ENCODE peak calls at places on chromosome 9, in nine cellular contexts. One of them, this sample, is unnamed.

GRCh38 chr9:12232836-12233235 is 460.3 kb upstream of the TYRP1 start:
- DNase-seq in left ventricle myocardium inferior: no peak
- DNase-seq in aorta: no peak
- DNase-seq in adrenal gland: no peak
- DNase-seq in PC-9: no peak
- DNase-seq in PC-3: no peak
- DNase-seq in psoas muscle: no peak
- DNase-seq in lower lobe of right lung: no peak
- DNase-seq in mesendoderm: no peak
- DNase-seq in this sample: no peak

GRCh38 chr9:131809941-131810344 is 70.1 kb upstream of the RAPGEF1 start:
- DNase-seq in lower lobe of right lung: no peak
- DNase-seq in PC-9: no peak
- DNase-seq in PC-3: peak; percentile 80
- DNase-seq in left ventricle myocardium inferior: no peak
- DNase-seq in aorta: no peak
- DNase-seq in adrenal gland: no peak
- DNase-seq in mesendoderm: no peak
- DNase-seq in psoas muscle: no peak
- DNase-seq in this sample: no peak

GRCh38 chr9:79637180-79637925 is 65.6 kb downstream of the TLE4 start:
- DNase-seq in left ventricle myocardium inferior: no peak
- DNase-seq in mesendoderm: no peak
- DNase-seq in aorta: no peak
- DNase-seq in PC-3: no peak
- DNase-seq in PC-9: no peak
- DNase-seq in adrenal gland: no peak
- DNase-seq in psoas muscle: no peak
- DNase-seq in lower lobe of right lung: no peak
- DNase-seq in this sample: peak; percentile 53

GRCh38 chr9:89686134-89686533 is 81.3 kb downstream of the GADD45G start:
- DNase-seq in left ventricle myocardium inferior: no peak
- DNase-seq in adrenal gland: peak; percentile 65
- DNase-seq in PC-9: peak; percentile 16
- DNase-seq in lower lobe of right lung: no peak
- DNase-seq in aorta: peak; percentile 38
- DNase-seq in mesendoderm: no peak
- DNase-seq in PC-3: no peak
- DNase-seq in psoas muscle: no peak
- DNase-seq in this sample: no peak

GRCh38 chr9:113511047-113511521 is 47.6 kb downstream of the RGS3 start:
- DNase-seq in adrenal gland: peak; percentile 64
- DNase-seq in lower lobe of right lung: no peak
- DNase-seq in PC-9: no peak
- DNase-seq in aorta: no peak
- DNase-seq in mesendoderm: no peak
- DNase-seq in psoas muscle: no peak
- DNase-seq in left ventricle myocardium inferior: peak; percentile 73
- DNase-seq in PC-3: no peak
- DNase-seq in this sample: no peak

GRCh38 chr9:125233678-125234077 is 7.5 kb downstream of the HSPA5 start:
- DNase-seq in mesendoderm: no peak
- DNase-seq in PC-3: peak; percentile 87
- DNase-seq in lower lobe of right lung: no peak
- DNase-seq in PC-9: no peak
- DNase-seq in aorta: no peak
- DNase-seq in left ventricle myocardium inferior: no peak
- DNase-seq in psoas muscle: no peak
- DNase-seq in adrenal gland: peak; percentile 41
- DNase-seq in this sample: no peak

GRCh38 chr9:136740971-136741884 is 1.5 kb downstream of the LCN10 start:
- DNase-seq in mesendoderm: no peak
- DNase-seq in adrenal gland: peak; percentile 53
- DNase-seq in left ventricle myocardium inferior: peak; percentile 61
- DNase-seq in PC-9: no peak
- DNase-seq in aorta: no peak
- DNase-seq in PC-3: no peak
- DNase-seq in psoas muscle: no peak
- DNase-seq in lower lobe of right lung: no peak
- DNase-seq in this sample: no peak

GRCh38 chr9:96100385-96100978 is 201.5 kb downstream of the HSD17B3 start:
- DNase-seq in PC-3: peak; percentile 3
- DNase-seq in PC-9: no peak
- DNase-seq in psoas muscle: no peak
- DNase-seq in mesendoderm: peak; percentile 47
- DNase-seq in aorta: no peak
- DNase-seq in adrenal gland: no peak
- DNase-seq in left ventricle myocardium inferior: no peak
- DNase-seq in lower lobe of right lung: no peak
- DNase-seq in this sample: no peak

GRCh38 chr9:109705515-109705914 is 74.5 kb upstream of the PALM2AKAP2 start:
- DNase-seq in PC-9: no peak
- DNase-seq in psoas muscle: no peak
- DNase-seq in mesendoderm: peak; percentile 69
- DNase-seq in PC-3: peak; percentile 66
- DNase-seq in adrenal gland: no peak
- DNase-seq in lower lobe of right lung: no peak
- DNase-seq in left ventricle myocardium inferior: no peak
- DNase-seq in aorta: no peak
- DNase-seq in this sample: peak; percentile 33

GRCh38 chr9:137294684-137295312 is 7.3 kb downstream of the NRARP start:
- DNase-seq in PC-9: no peak
- DNase-seq in PC-3: peak; percentile 8
- DNase-seq in mesendoderm: no peak
- DNase-seq in adrenal gland: no peak
- DNase-seq in lower lobe of right lung: no peak
- DNase-seq in psoas muscle: no peak
- DNase-seq in left ventricle myocardium inferior: no peak
- DNase-seq in aorta: no peak
- DNase-seq in this sample: no peak

GRCh38 chr9:26426732-26427131 is 465.9 kb downstream of the CAAP1 start:
- DNase-seq in aorta: peak; percentile 45
- DNase-seq in adrenal gland: no peak
- DNase-seq in PC-9: no peak
- DNase-seq in left ventricle myocardium inferior: no peak
- DNase-seq in PC-3: no peak
- DNase-seq in psoas muscle: no peak
- DNase-seq in lower lobe of right lung: no peak
- DNase-seq in mesendoderm: peak; percentile 59
- DNase-seq in this sample: peak; percentile 70

GRCh38 chr9:35367451-35367850 is 122.5 kb upstream of the RUSC2 start:
- DNase-seq in adrenal gland: peak; percentile 35
- DNase-seq in mesendoderm: peak; percentile 74
- DNase-seq in psoas muscle: no peak
- DNase-seq in lower lobe of right lung: no peak
- DNase-seq in PC-9: no peak
- DNase-seq in PC-3: peak; percentile 87
- DNase-seq in left ventricle myocardium inferior: no peak
- DNase-seq in aorta: no peak
- DNase-seq in this sample: peak; percentile 36

GRCh38 chr9:89496645-89497044 is 1.3 kb downstream of the SEMA4D start:
- DNase-seq in mesendoderm: no peak
- DNase-seq in aorta: peak; percentile 73
- DNase-seq in PC-3: no peak
- DNase-seq in left ventricle myocardium inferior: no peak
- DNase-seq in PC-9: no peak
- DNase-seq in lower lobe of right lung: no peak
- DNase-seq in psoas muscle: no peak
- DNase-seq in adrenal gland: no peak
- DNase-seq in this sample: no peak

GRCh38 chr9:91008568-91008967 is 206.9 kb downstream of the SYK start:
- DNase-seq in PC-9: no peak
- DNase-seq in PC-3: no peak
- DNase-seq in left ventricle myocardium inferior: no peak
- DNase-seq in aorta: no peak
- DNase-seq in adrenal gland: no peak
- DNase-seq in mesendoderm: no peak
- DNase-seq in psoas muscle: no peak
- DNase-seq in lower lobe of right lung: no peak
- DNase-seq in this sample: no peak

GRCh38 chr9:125632321-125633115 is 74.5 kb downstream of the MAPKAP1 start:
- DNase-seq in mesendoderm: no peak
- DNase-seq in PC-3: peak; percentile 63
- DNase-seq in psoas muscle: no peak
- DNase-seq in aorta: no peak
- DNase-seq in left ventricle myocardium inferior: no peak
- DNase-seq in PC-9: no peak
- DNase-seq in lower lobe of right lung: no peak
- DNase-seq in adrenal gland: no peak
- DNase-seq in this sample: no peak

GRCh38 chr9:37436540-37436939 is 14.0 kb downstream of the GRHPR start:
- DNase-seq in psoas muscle: no peak
- DNase-seq in left ventricle myocardium inferior: no peak
- DNase-seq in PC-3: no peak
- DNase-seq in lower lobe of right lung: no peak
- DNase-seq in mesendoderm: no peak
- DNase-seq in aorta: no peak
- DNase-seq in adrenal gland: no peak
- DNase-seq in PC-9: no peak
- DNase-seq in this sample: no peak
- H3K27ac ChIP-seq in psoas muscle: peak overlapping the region; percentile 13
- H3K27ac ChIP-seq in left ventricle myocardium inferior: peak overlapping the region; percentile 38
- H3K27ac ChIP-seq in PC-3: no peak overlapping the region
- H3K27ac ChIP-seq in lower lobe of right lung: no peak overlapping the region
- H3K27ac ChIP-seq in mesendoderm: no peak overlapping the region
- H3K27ac ChIP-seq in aorta: no peak overlapping the region
- H3K27ac ChIP-seq in adrenal gland: no peak overlapping the region
- H3K27ac ChIP-seq in PC-9: no peak overlapping the region
- H3K27ac ChIP-seq in this sample: no peak overlapping the region

GRCh38 chr9:93266521-93267001 is 82.6 kb downstream of the WNK2 start:
- DNase-seq in PC-3: no peak
- DNase-seq in psoas muscle: no peak
- DNase-seq in mesendoderm: no peak
- DNase-seq in adrenal gland: no peak
- DNase-seq in left ventricle myocardium inferior: no peak
- DNase-seq in lower lobe of right lung: no peak
- DNase-seq in PC-9: no peak
- DNase-seq in aorta: peak; percentile 36
- DNase-seq in this sample: no peak

GRCh38 chr9:93267681-93268505 is 84.0 kb downstream of the WNK2 start:
- DNase-seq in aorta: peak; percentile 72
- DNase-seq in adrenal gland: no peak
- DNase-seq in lower lobe of right lung: peak; percentile 45
- DNase-seq in mesendoderm: no peak
- DNase-seq in psoas muscle: no peak
- DNase-seq in PC-9: no peak
- DNase-seq in left ventricle myocardium inferior: no peak
- DNase-seq in PC-3: no peak
- DNase-seq in this sample: no peak

GRCh38 chr9:93267091-93267541 is 83.2 kb downstream of the WNK2 start:
- DNase-seq in mesendoderm: no peak
- DNase-seq in left ventricle myocardium inferior: no peak
- DNase-seq in psoas muscle: no peak
- DNase-seq in adrenal gland: no peak
- DNase-seq in PC-9: no peak
- DNase-seq in PC-3: no peak
- DNase-seq in aorta: peak; percentile 48
- DNase-seq in lower lobe of right lung: no peak
- DNase-seq in this sample: no peak

GRCh38 chr9:93268551-93269314 is 84.8 kb downstream of the WNK2 start:
- DNase-seq in PC-9: no peak
- DNase-seq in lower lobe of right lung: peak; percentile 43
- DNase-seq in aorta: peak; percentile 38
- DNase-seq in PC-3: no peak
- DNase-seq in psoas muscle: no peak
- DNase-seq in adrenal gland: no peak
- DNase-seq in left ventricle myocardium inferior: no peak
- DNase-seq in mesendoderm: no peak
- DNase-seq in this sample: no peak

GRCh38 chr9:93270976-93271375 is 87.0 kb downstream of the WNK2 start:
- DNase-seq in aorta: no peak
- DNase-seq in PC-9: no peak
- DNase-seq in mesendoderm: no peak
- DNase-seq in left ventricle myocardium inferior: no peak
- DNase-seq in lower lobe of right lung: no peak
- DNase-seq in psoas muscle: no peak
- DNase-seq in PC-3: no peak
- DNase-seq in adrenal gland: no peak
- DNase-seq in this sample: no peak
- H3K4me1 ChIP-seq in aorta: no peaks in the 10 kb centered on the region
- H3K4me1 ChIP-seq in PC-9: no peaks in the 10 kb centered on the region
- H3K4me1 ChIP-seq in mesendoderm: no peaks in the 10 kb centered on the region
- H3K4me1 ChIP-seq in left ventricle myocardium inferior: peaks cover 6% of the 10 kb centered on the region
- H3K4me1 ChIP-seq in lower lobe of right lung: no peaks in the 10 kb centered on the region
- H3K4me1 ChIP-seq in psoas muscle: no peaks in the 10 kb centered on the region
- H3K4me1 ChIP-seq in PC-3: no peaks in the 10 kb centered on the region
- H3K4me1 ChIP-seq in adrenal gland: no peaks in the 10 kb centered on the region
- H3K4me1 ChIP-seq in this sample: no peaks in the 10 kb centered on the region

GRCh38 chr9:127283917-127284316 is 19.3 kb downstream of the GARNL3 start:
- DNase-seq in adrenal gland: peak; percentile 48
- DNase-seq in PC-3: peak; percentile 39
- DNase-seq in mesendoderm: peak; percentile 41
- DNase-seq in PC-9: peak; percentile 10
- DNase-seq in aorta: no peak
- DNase-seq in lower lobe of right lung: no peak
- DNase-seq in psoas muscle: peak; percentile 28
- DNase-seq in left ventricle myocardium inferior: no peak
- DNase-seq in this sample: no peak
- H3K4me3 ChIP-seq in adrenal gland: no peak overlapping the region
- H3K4me3 ChIP-seq in PC-3: no peak overlapping the region
- H3K4me3 ChIP-seq in mesendoderm: no peak overlapping the region
- H3K4me3 ChIP-seq in PC-9: no peak overlapping the region
- H3K4me3 ChIP-seq in aorta: no peak overlapping the region
- H3K4me3 ChIP-seq in lower lobe of right lung: no peak overlapping the region
- H3K4me3 ChIP-seq in psoas muscle: no peak overlapping the region
- H3K4me3 ChIP-seq in left ventricle myocardium inferior: no peak overlapping the region
- H3K4me3 ChIP-seq in this sample: no peak overlapping the region

GRCh38 chr9:134339183-134339806 is 13.0 kb downstream of the RXRA start:
- DNase-seq in adrenal gland: no peak
- DNase-seq in psoas muscle: no peak
- DNase-seq in mesendoderm: no peak
- DNase-seq in PC-3: no peak
- DNase-seq in aorta: no peak
- DNase-seq in left ventricle myocardium inferior: no peak
- DNase-seq in lower lobe of right lung: peak; percentile 56
- DNase-seq in PC-9: no peak
- DNase-seq in this sample: no peak

GRCh38 chr9:134337469-134337868 is 11.2 kb downstream of the RXRA start:
- DNase-seq in adrenal gland: no peak
- DNase-seq in left ventricle myocardium inferior: no peak
- DNase-seq in PC-3: no peak
- DNase-seq in aorta: no peak
- DNase-seq in psoas muscle: no peak
- DNase-seq in mesendoderm: no peak
- DNase-seq in lower lobe of right lung: no peak
- DNase-seq in PC-9: no peak
- DNase-seq in this sample: no peak

GRCh38 chr9:134336924-134337323 is 10.7 kb downstream of the RXRA start:
- DNase-seq in lower lobe of right lung: no peak
- DNase-seq in mesendoderm: no peak
- DNase-seq in PC-9: no peak
- DNase-seq in aorta: no peak
- DNase-seq in adrenal gland: no peak
- DNase-seq in psoas muscle: no peak
- DNase-seq in left ventricle myocardium inferior: no peak
- DNase-seq in PC-3: no peak
- DNase-seq in this sample: no peak

GRCh38 chr9:134340475-134341186 is 14.4 kb downstream of the RXRA start:
- DNase-seq in PC-3: no peak
- DNase-seq in lower lobe of right lung: peak; percentile 74
- DNase-seq in adrenal gland: peak; percentile 57
- DNase-seq in left ventricle myocardium inferior: peak; percentile 67
- DNase-seq in mesendoderm: no peak
- DNase-seq in PC-9: no peak
- DNase-seq in aorta: no peak
- DNase-seq in psoas muscle: no peak
- DNase-seq in this sample: no peak

GRCh38 chr9:134338394-134339182 is 12.3 kb downstream of the RXRA start:
- DNase-seq in left ventricle myocardium inferior: no peak
- DNase-seq in adrenal gland: peak; percentile 35
- DNase-seq in PC-3: no peak
- DNase-seq in psoas muscle: no peak
- DNase-seq in aorta: no peak
- DNase-seq in lower lobe of right lung: no peak
- DNase-seq in mesendoderm: no peak
- DNase-seq in PC-9: no peak
- DNase-seq in this sample: no peak
- H3K27ac ChIP-seq in left ventricle myocardium inferior: peak overlapping the region; percentile 62
- H3K27ac ChIP-seq in adrenal gland: peak overlapping the region; percentile 55
- H3K27ac ChIP-seq in PC-3: no peak overlapping the region
- H3K27ac ChIP-seq in psoas muscle: peak overlapping the region; percentile 73
- H3K27ac ChIP-seq in aorta: no peak overlapping the region
- H3K27ac ChIP-seq in lower lobe of right lung: peak overlapping the region; percentile 31
- H3K27ac ChIP-seq in mesendoderm: no peak overlapping the region
- H3K27ac ChIP-seq in PC-9: no peak overlapping the region
- H3K27ac ChIP-seq in this sample: no peak overlapping the region